ENCODE peak calls at places on chromosomes 12 and 14, in nine cellular contexts. I is dorsolateral prefrontal cortex, J is AG09309, P is H1, N is A549, F is transverse colon, W is GM13976, Q is heart left ventricle, G is left lung. E is an unnamed sample.
A peak's percentile ranks its signal among the peaks of the same experiment; 100 is the strongest.

GRCh38 chr12:53345486-53346195 is 9.5 kb upstream of the SP7 start:
- DNase-seq in I (no peak), F (no peak), P (no peak), Q (peak; percentile 81), J (no peak), G (no peak), W (no peak), N (no peak), E (no peak)

GRCh38 chr14:21863289-21863688 is 189.7 kb upstream of the OR4E1 start:
- DNase-seq in Q (no peak), N (no peak), W (no peak), I (no peak), F (no peak), J (no peak), G (no peak), P (no peak), E (no peak)

GRCh38 chr12:55745361-55746146 is 2.6 kb downstream of the GDF11 start:
- DNase-seq in P (no peak), N (no peak), J (no peak), F (no peak), I (peak; percentile 41), G (no peak), Q (no peak), W (no peak), E (no peak)

GRCh38 chr14:70888681-70889175 is 18.5 kb upstream of the PCNX1 start:
- DNase-seq in Q (no peak), N (no peak), J (peak; percentile 43), P (no peak), F (no peak), G (no peak), I (no peak), W (no peak), E (peak; percentile 50)

GRCh38 chr12:31002999-31003398 is 70.7 kb upstream of the DDX11 start:
- DNase-seq in P (no peak), N (no peak), I (no peak), Q (no peak), W (no peak), F (no peak), J (no peak), G (peak; percentile 15), E (no peak)

GRCh38 chr12:132356686-132357622 is 27.6 kb upstream of the GALNT9 start:
- DNase-seq in P (peak; percentile 17), J (peak; percentile 8), Q (no peak), F (peak; percentile 47), G (no peak), N (peak; percentile 67), W (no peak), I (peak; percentile 89), E (no peak)

GRCh38 chr12:122326597-122326996 is 60.3 kb upstream of the VPS33A start:
- DNase-seq in Q (no peak), W (no peak), N (no peak), J (no peak), G (no peak), F (no peak), P (no peak), I (no peak), E (no peak)

GRCh38 chr12:14695685-14696084 is 714 bp downstream of the GUCY2C start:
- DNase-seq in P (no peak), I (no peak), W (no peak), Q (no peak), F (peak; percentile 27), G (no peak), J (no peak), N (no peak), E (no peak)

GRCh38 chr14:34568803-34569202 is 29.3 kb upstream of the EAPP start:
- DNase-seq in W (no peak), P (no peak), F (no peak), J (no peak), I (no peak), N (no peak), G (peak; percentile 22), Q (no peak), E (no peak)

GRCh38 chr14:67514650-67515385 is 18.3 kb upstream of the PLEKHH1 start:
- DNase-seq in F (peak; percentile 62), N (peak; percentile 45), Q (peak; percentile 33), W (peak; percentile 75), G (peak; percentile 49), J (no peak), I (peak; percentile 61), P (no peak), E (no peak)

GRCh38 chr12:130137141-130138018 is 24.9 kb upstream of the FZD10 start:
- DNase-seq in W (no peak), I (no peak), P (peak; percentile 44), F (no peak), G (no peak), J (no peak), Q (no peak), N (no peak), E (no peak)

GRCh38 chr14:94143239-94143638 is 13.8 kb upstream of the IFI27L2 start:
- DNase-seq in F (no peak), J (no peak), W (no peak), I (no peak), N (no peak), Q (no peak), G (no peak), P (no peak), E (no peak)

GRCh38 chr12:92905258-92905810 is 23.8 kb downstream of the EEA1 start:
- DNase-seq in P (no peak), N (no peak), W (no peak), I (no peak), Q (no peak), F (no peak), G (no peak), J (no peak), E (no peak)

GRCh38 chr12:30813741-30814687 is 59.3 kb upstream of the CAPRIN2 start:
- DNase-seq in G (no peak), N (no peak), W (no peak), Q (no peak), J (no peak), F (no peak), P (no peak), I (no peak), E (no peak)

GRCh38 chr14:74204481-74204880 is 34.8 kb upstream of the VSX2 start:
- DNase-seq in I (no peak), J (no peak), W (no peak), P (no peak), G (no peak), F (no peak), Q (no peak), N (no peak), E (no peak)

GRCh38 chr12:30622509-30622908 is 73.2 kb downstream of the IPO8 start:
- DNase-seq in F (no peak), G (no peak), N (no peak), I (no peak), W (peak; percentile 16), P (no peak), Q (no peak), J (peak; percentile 49), E (no peak)

GRCh38 chr14:71232506-71232905 is 325.2 kb downstream of the PCNX1 start:
- DNase-seq in J (no peak), I (peak; percentile 73), F (no peak), G (no peak), Q (no peak), N (no peak), W (no peak), P (no peak), E (no peak)

GRCh38 chr12:131065279-131065678 is 111.6 kb downstream of the ADGRD1 start:
- DNase-seq in N (no peak), I (no peak), Q (peak; percentile 5), G (no peak), F (no peak), P (no peak), W (no peak), J (no peak), E (no peak)

GRCh38 chr14:91439345-91439744 is 21.7 kb upstream of the CCDC88C start:
- DNase-seq in F (no peak), G (no peak), J (no peak), Q (no peak), P (no peak), I (no peak), N (no peak), W (no peak), E (no peak)
- TF ChIP-seq CTCF in F (no peak), G (no peak), J (peak; percentile 0), Q (no peak), P (no peak), I (no peak), N (no peak), W (no peak), E (no peak)

DNA sequence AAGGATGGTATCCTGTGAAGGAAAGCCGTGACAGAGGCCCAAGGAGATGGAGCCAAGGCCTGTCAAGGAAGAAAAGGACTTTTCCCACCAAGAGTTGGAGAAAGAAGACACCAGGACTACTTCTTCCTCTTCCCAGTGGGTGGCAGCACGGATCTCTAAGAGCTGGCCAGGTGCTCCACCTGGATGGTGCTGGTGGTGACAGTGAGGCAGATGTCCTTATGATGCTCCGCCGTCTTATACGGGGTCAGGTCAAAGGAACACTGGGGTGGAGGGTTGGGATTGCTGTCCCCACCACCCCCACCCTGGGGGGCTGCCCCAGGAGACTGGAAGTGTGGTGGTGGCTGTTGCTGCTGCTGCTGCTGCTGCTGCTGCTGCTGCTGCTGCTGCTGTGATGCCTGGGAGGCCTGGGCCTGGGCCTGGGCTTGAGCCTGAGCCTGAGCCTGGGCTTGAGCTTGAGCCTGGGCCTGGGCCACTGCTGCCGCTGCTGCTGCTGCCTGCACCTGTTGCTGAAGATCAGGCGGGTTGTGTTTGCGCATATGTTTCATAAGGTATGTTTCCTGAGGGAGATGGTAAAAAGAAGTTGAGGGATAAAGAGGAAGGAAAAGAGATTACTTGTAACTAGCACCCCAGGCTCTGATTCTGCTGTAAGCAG is 4.8 kb upstream of the ING4 start:
- DNase-seq in F (no peak), J (no peak), I (no peak), Q (no peak), W (no peak), G (no peak), P (no peak), N (peak; percentile 30), E (no peak)
- TF ChIP-seq CTCF in F (no peak), J (peak; percentile 17), I (no peak), Q (no peak), W (peak; percentile 29), G (no peak), P (peak; percentile 11), N (peak; percentile 36), E (no peak)

DNA sequence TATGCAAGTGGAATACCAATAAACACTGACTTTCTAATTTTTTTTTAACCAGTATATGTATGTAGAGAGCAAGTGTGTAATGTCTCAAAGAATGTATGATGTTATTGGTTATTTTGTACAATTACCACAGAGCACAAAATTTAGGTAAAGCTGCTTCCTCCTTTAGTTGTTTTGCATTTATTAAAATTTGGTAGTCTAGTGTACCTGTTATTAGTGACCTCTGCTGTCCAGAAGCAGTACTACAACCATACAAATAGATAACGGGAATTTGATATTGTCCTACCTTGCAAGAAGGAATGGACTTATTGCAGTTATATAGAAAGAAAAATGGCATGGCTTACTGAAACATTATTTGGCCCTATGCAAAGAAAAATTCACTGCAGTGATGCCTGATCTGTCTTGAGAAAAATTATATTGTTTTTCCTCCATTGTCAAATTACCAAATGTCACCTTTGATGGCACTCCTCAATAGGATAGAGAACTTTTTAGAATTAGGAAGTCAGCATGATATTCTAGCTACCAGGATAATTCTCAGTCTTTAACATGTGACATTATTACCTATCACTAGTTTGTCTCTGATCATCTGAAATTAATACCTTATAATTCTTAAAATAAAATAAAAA is 153.9 kb upstream of the RMST start:
- DNase-seq in W (no peak), G (no peak), J (peak; percentile 37), F (no peak), N (peak; percentile 5), Q (no peak), I (no peak), P (no peak), E (no peak)
- TF ChIP-seq CTCF in W (peak; percentile 48), G (peak; percentile 79), J (peak; percentile 55), F (peak; percentile 69), N (peak; percentile 68), Q (peak; percentile 81), I (peak; percentile 86), P (no peak), E (peak; percentile 92)

GRCh38 chr12:57085999-57086950 is 2.6 kb upstream of the NAB2 start:
- DNase-seq in I (peak; percentile 80), W (peak; percentile 40), Q (peak; percentile 82), F (peak; percentile 58), N (peak; percentile 74), J (no peak), P (no peak), G (peak; percentile 71), E (no peak)
- TF ChIP-seq CTCF in I (peak; percentile 26), W (peak; percentile 29), Q (no peak), F (no peak), N (peak; percentile 58), J (peak; percentile 40), P (no peak), G (peak; percentile 17), E (no peak)

E was measured in CD14-positive monocyte.